ENCODE peak calls at places on chromosomes 11 and 22, in eight cellular contexts. C is NCI-H1930; A is head of caudate nucleus; F is SK-N-SH; I is adipocyte; E is stimulated activated CD4-positive, alpha-beta T cell treated with anti-CD3 and anti-CD28 coated beads, Interleukin-4, amount 100 ng/mL, for 4 hours; P is transverse colon; Z is NCI-H2081. X is an unnamed sample.
A peak's percentile ranks its signal among the peaks of the same experiment; 100 is the strongest.

GRCh38 chr11:44766112-44766971 is 39.6 kb downstream of the TSPAN18 start:
- DNase-seq in C (no peak), Z (peak; percentile 59), E (no peak), I (peak; percentile 63), P (no peak), A (no peak), F (peak; percentile 76), X (peak; percentile 91)

GRCh38 chr11:76216536-76217326 is 10.4 kb upstream of the WNT11 start:
- DNase-seq in C (no peak), Z (no peak), I (no peak), A (no peak), E (no peak), P (no peak), F (no peak), X (no peak)

GRCh38 chr11:45280449-45280848 is 5.7 kb downstream of the SYT13 start:
- DNase-seq in C (peak; percentile 15), I (no peak), E (no peak), F (no peak), A (no peak), Z (peak; percentile 91), P (no peak), X (peak; percentile 34)

GRCh38 chr11:59756845-59757244 is 1.7 kb downstream of the STX3 start:
- DNase-seq in A (no peak), Z (no peak), P (peak; percentile 77), C (no peak), E (no peak), I (peak; percentile 11), F (no peak), X (peak; percentile 37)

GRCh38 chr11:95279921-95280861 is 49.2 kb upstream of the SESN3 start:
- DNase-seq in P (no peak), E (no peak), Z (no peak), A (peak; percentile 31), F (peak; percentile 19), C (no peak), I (peak; percentile 39), X (peak; percentile 20)

GRCh38 chr11:3947084-3947483 is 91.6 kb downstream of the STIM1 start:
- DNase-seq in A (no peak), C (no peak), F (no peak), P (peak; percentile 42), Z (peak; percentile 33), E (peak; percentile 37), I (peak; percentile 55), X (peak; percentile 65)

GRCh38 chr11:10490398-10491232 is 35.6 kb downstream of the AMPD3 start:
- DNase-seq in Z (no peak), E (no peak), F (peak; percentile 48), A (peak; percentile 63), P (peak; percentile 74), I (peak; percentile 84), C (peak; percentile 8), X (peak; percentile 100)

GRCh38 chr11:44556735-44557409 is 8.6 kb upstream of the CD82 start:
- DNase-seq in E (peak; percentile 64), I (peak; percentile 87), A (peak; percentile 60), F (no peak), Z (peak; percentile 31), P (peak; percentile 65), C (peak; percentile 27), X (peak; percentile 56)

GRCh38 chr11:111982019-111982464 is 43.2 kb upstream of the DLAT start:
- DNase-seq in A (peak; percentile 18), C (peak; percentile 34), Z (peak; percentile 59), I (peak; percentile 45), F (peak; percentile 44), E (peak; percentile 58), P (peak; percentile 87), X (peak; percentile 24)

GRCh38 chr11:122697636-122698167 is 42.2 kb downstream of the UBASH3B start:
- DNase-seq in P (no peak), I (no peak), A (no peak), C (no peak), F (no peak), Z (no peak), E (no peak), X (peak; percentile 56)

GRCh38 chr22:18056161-18056666 is 21.6 kb upstream of the PEX26 start:
- DNase-seq in Z (peak; percentile 50), E (no peak), P (peak; percentile 57), A (peak; percentile 26), I (peak; percentile 81), C (no peak), F (peak; percentile 81), X (peak; percentile 93)

GRCh38 chr22:49959782-49960158 is 802 bp upstream of the PIM3 start:
- DNase-seq in E (peak; percentile 43), I (no peak), C (no peak), A (no peak), P (peak; percentile 73), F (peak; percentile 80), Z (no peak), X (peak; percentile 44)

GRCh38 chr11:119791047-119791446 is 62.0 kb upstream of the NECTIN1 start:
- DNase-seq in P (no peak), I (no peak), E (no peak), C (no peak), A (no peak), F (no peak), Z (no peak), X (no peak)

GRCh38 chr11:24593332-24593731 is 96.5 kb downstream of the LUZP2 start:
- DNase-seq in I (no peak), A (no peak), E (no peak), Z (no peak), C (no peak), F (no peak), P (no peak), X (no peak)

GRCh38 chr22:34070051-34070450 is 149.8 kb upstream of the LARGE1 start:
- DNase-seq in I (no peak), Z (no peak), F (no peak), A (no peak), P (no peak), C (no peak), E (no peak), X (no peak)

GRCh38 chr22:25774575-25775026 is 32.6 kb downstream of the MYO18B start:
- DNase-seq in E (no peak), I (peak; percentile 23), C (peak; percentile 12), A (peak; percentile 18), Z (peak; percentile 9), P (no peak), F (peak; percentile 84), X (no peak)

GRCh38 chr11:95341246-95341645 is 110.2 kb upstream of the SESN3 start:
- DNase-seq in I (no peak), E (no peak), Z (no peak), F (no peak), P (no peak), C (no peak), A (no peak), X (peak; percentile 77)

GRCh38 chr22:37484115-37485005 is 1.8 kb downstream of the MFNG start:
- DNase-seq in I (no peak), P (peak; percentile 83), A (peak; percentile 32), F (no peak), C (no peak), Z (no peak), E (peak; percentile 74), X (no peak)

GRCh38 chr11:96708469-96708868 is 318.7 kb downstream of the JRKL start:
- DNase-seq in Z (peak; percentile 6), A (no peak), F (no peak), I (no peak), E (no peak), P (no peak), C (no peak), X (no peak)

GRCh38 chr11:31809543-31809856 is 1.6 kb downstream of the PAX6 start:
- DNase-seq in E (no peak), F (no peak), A (no peak), Z (no peak), P (no peak), I (no peak), C (no peak), X (no peak)

GRCh38 chr11:66841861-66842260 is 1.4 kb upstream of the RCE1 start:
- DNase-seq in E (no peak), P (no peak), F (no peak), Z (no peak), C (no peak), A (no peak), I (no peak), X (no peak)

GRCh38 chr11:2522636-2523255 is 77.9 kb downstream of the KCNQ1 start:
- DNase-seq in C (no peak), A (no peak), I (no peak), F (peak; percentile 30), E (peak; percentile 0), P (peak; percentile 4), Z (no peak), X (no peak)

GRCh38 chr11:66388746-66389386 is 17.3 kb upstream of the SLC29A2 start:
- DNase-seq in A (peak; percentile 40), I (peak; percentile 83), F (peak; percentile 60), C (peak; percentile 53), E (peak; percentile 70), P (peak; percentile 83), Z (peak; percentile 73), X (peak; percentile 74)